ENCODE peak calls at places on chromosomes 16 and 17, in ten cellular contexts. Q is COR-L47, L is NCI-H2029, V is GM12864, J is kidney glomerular epithelial cell, T is SHP77, C is GM04504, X is hippocampal formation, M is ACHN, S is AG04450. B is an unnamed sample.

GRCh38 chr17:2044263-2044894 is 2.6 kb downstream of the OVCA2 start:
- DNase-seq in M (no peak), V (no peak), X (no peak), C (no peak), Q (no peak), L (peak), S (no peak), T (no peak), J (no peak), B (no peak)

GRCh38 chr17:30449480-30449879 is 27.7 kb upstream of the GOSR1 start:
- DNase-seq in V (no peak), L (no peak), X (peak), C (no peak), S (no peak), Q (no peak), J (no peak), T (no peak), M (no peak), B (peak)

GRCh38 chr17:77320046-77320445 is 179.3 kb downstream of the SEC14L1 start:
- DNase-seq in V (no peak), C (peak), L (no peak), M (peak), S (no peak), T (no peak), Q (no peak), X (no peak), J (no peak), B (peak)

GRCh38 chr16:466651-467050 is 41.2 kb downstream of the RAB11FIP3 start:
- DNase-seq in C (no peak), V (no peak), T (no peak), L (no peak), Q (no peak), S (no peak), X (no peak), M (no peak), J (no peak), B (no peak)

GRCh38 chr16:66960270-66960669 is 796 bp upstream of the CES3 start:
- DNase-seq in X (no peak), S (no peak), L (no peak), C (no peak), Q (no peak), J (no peak), V (no peak), M (no peak), T (no peak), B (no peak)

GRCh38 chr16:85398688-85399582 is 214.2 kb upstream of the GSE1 start:
- DNase-seq in J (no peak), T (no peak), L (no peak), V (no peak), C (no peak), X (no peak), Q (no peak), S (no peak), M (no peak), B (no peak)

GRCh38 chr17:34862384-34862783 is 98.9 kb downstream of the CCT6B start:
- DNase-seq in Q (no peak), L (no peak), V (no peak), X (no peak), C (no peak), M (no peak), J (no peak), S (no peak), T (no peak), B (no peak)

GRCh38 chr17:60743812-60744211 is 66.2 kb downstream of the BCAS3 start:
- DNase-seq in S (peak), T (no peak), V (no peak), M (no peak), L (no peak), J (no peak), X (peak), C (peak), Q (no peak), B (peak)

GRCh38 chr16:4420703-4421102 is 4.3 kb upstream of the CORO7 start:
- DNase-seq in S (no peak), L (no peak), V (no peak), Q (no peak), C (no peak), M (no peak), J (no peak), X (no peak), T (no peak), B (no peak)